ENCODE peak calls at places on chromosomes 11 and 22, in four cellular contexts. P, I, N and B are unnamed samples.

GRCh38 chr11:96136623-96137313 is 206.2 kb downstream of the MAML2 start:
- DNase-seq in I (no peak), N (no peak), P (peak), B (no peak)

GRCh38 chr11:18361154-18361553 is 33.2 kb upstream of the LDHA start:
- DNase-seq in N (no peak), I (no peak), P (no peak), B (no peak)

GRCh38 chr11:62352355-62353336 is 15.4 kb downstream of the ASRGL1 start:
- DNase-seq in P (no peak), I (no peak), N (no peak), B (no peak)

GRCh38 chr11:83335446-83336070 is 49.4 kb upstream of the CCDC90B start:
- DNase-seq in P (no peak), N (no peak), I (no peak), B (no peak)

GRCh38 chr11:15976433-15977045 is 379.8 kb downstream of the SOX6 start:
- DNase-seq in I (no peak), N (no peak), P (peak), B (no peak)

GRCh38 chr11:104946907-104947306 is 21.5 kb downstream of the CASP4 start:
- DNase-seq in N (no peak), I (peak), P (peak), B (no peak)

GRCh38 chr11:71140206-71140919 is 112.0 kb downstream of the SHANK2 start:
- DNase-seq in N (no peak), P (no peak), I (no peak), B (no peak)

GRCh38 chr11:42595856-42596255 is 715.9 kb upstream of the API5 start:
- DNase-seq in P (no peak), N (no peak), I (no peak), B (no peak)

GRCh38 chr22:37209140-37209845 is 3.0 kb downstream of the SSTR3 start:
- DNase-seq in P (no peak), I (no peak), N (peak), B (peak)

GRCh38 chr11:1054143-1055108 is 17.9 kb upstream of the MUC6 start:
- DNase-seq in I (no peak), N (peak), P (peak), B (no peak)

GRCh38 chr11:113046866-113047265 is 85.6 kb downstream of the NCAM1 start:
- DNase-seq in P (no peak), N (no peak), I (no peak), B (no peak)

GRCh38 chr11:111586305-111586915 is 15.8 kb upstream of the SIK2 start:
- DNase-seq in P (peak), N (no peak), I (peak), B (no peak)

GRCh38 chr11:126686938-126687337 is 313.6 kb downstream of the KIRREL3 start:
- DNase-seq in P (no peak), N (no peak), I (no peak), B (no peak)

GRCh38 chr11:19938866-19939265 is 221.4 kb downstream of the DBX1 start:
- DNase-seq in N (no peak), I (no peak), P (no peak), B (no peak)

GRCh38 chr11:3178349-3178748 is 13.2 kb upstream of the OSBPL5 start:
- DNase-seq in P (peak), N (no peak), I (no peak), B (no peak)

GRCh38 chr11:39365809-39366436 is 2093.5 kb downstream of the LRRC4C start:
- DNase-seq in I (peak), N (no peak), P (peak), B (no peak)

GRCh38 chr11:34633640-34633989 is 12.7 kb downstream of the EHF start:
- DNase-seq in I (no peak), N (no peak), P (no peak), B (no peak)

GRCh38 chr22:23237201-23237798 is 57.0 kb downstream of the BCR start:
- DNase-seq in I (no peak), N (no peak), P (peak), B (no peak)

GRCh38 chr11:6650980-6651379 is 4.6 kb downstream of the DCHS1 start:
- DNase-seq in N (no peak), I (no peak), P (no peak), B (no peak)

GRCh38 chr22:27247691-27248434 is 553.7 kb downstream of the MN1 start:
- DNase-seq in I (no peak), P (peak), N (no peak), B (no peak)

GRCh38 chr11:64035581-64035980 is at the start of gene FLRT1:
- DNase-seq in I (no peak), P (no peak), N (no peak), B (no peak)

GRCh38 chr11:48148749-48149148 is 67.9 kb upstream of the OR4B1 start:
- DNase-seq in P (no peak), I (peak), N (no peak), B (no peak)

GRCh38 chr11:77214557-77214956 is 86.5 kb downstream of the MYO7A start:
- DNase-seq in P (no peak), N (no peak), I (no peak), B (no peak)

GRCh38 chr22:32103648-32104326 is 55.3 kb downstream of the C22orf42 start:
- DNase-seq in P (peak), N (no peak), I (no peak), B (no peak)

GRCh38 chr11:126890561-126890960 is 110.0 kb downstream of the KIRREL3 start:
- DNase-seq in P (no peak), I (no peak), N (no peak), B (no peak)

DNA sequence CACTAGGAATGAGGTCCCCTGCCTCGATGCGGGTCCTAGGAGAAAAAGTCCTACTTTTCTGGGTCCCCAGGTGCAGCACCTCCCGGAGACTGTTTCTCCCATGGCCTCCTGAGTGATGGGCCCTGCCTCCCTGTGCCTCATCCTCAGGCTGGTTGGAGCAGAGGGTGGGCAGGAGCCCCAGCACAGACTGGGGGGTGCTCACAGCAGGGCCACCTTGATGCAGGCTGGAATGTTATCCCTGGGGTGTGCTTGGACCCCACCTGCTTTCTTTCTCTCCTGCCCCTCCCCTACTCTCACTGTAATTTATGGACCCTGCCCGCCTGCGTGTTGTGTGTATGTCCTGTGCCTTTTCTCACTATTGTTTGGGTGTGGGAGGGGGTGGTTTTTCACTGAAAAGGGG is 8.1 kb downstream of the SHISA8 start:
- DNase-seq in N (no peak), I (no peak), P (no peak), B (no peak)
- TF ChIP-seq CTCF in N (no peak), I (no peak), P (no peak), B (no peak)

GRCh38 chr11:57205046-57205671 is 23.4 kb downstream of the LRRC55 start:
- DNase-seq in P (peak), I (no peak), N (no peak), B (no peak)
- TF ChIP-seq CTCF in P (no peak), I (no peak), N (peak), B (peak)

GRCh38 chr11:68370211-68371111 is 58.1 kb downstream of the LRP5 start:
- DNase-seq in N (no peak), P (peak), I (no peak), B (no peak)
- TF ChIP-seq CTCF in N (no peak), P (no peak), I (no peak), B (peak)

GRCh38 chr22:50525991-50526848 is 822 bp upstream of the SCO2 start:
- DNase-seq in P (peak), N (peak), I (no peak), B (peak)
- TF ChIP-seq CTCF in P (peak), N (peak), I (peak), B (peak)